ENCODE peak calls at places on chromosomes 16 and 17, in seven cellular contexts. One of them, this sample, is unnamed.

GRCh38 chr17:50028207-50029120 is 27.4 kb upstream of the ITGA3 start:
- DNase-seq in AG08395: peak
- DNase-seq in AML-193: no peak
- DNase-seq in CD8-positive, alpha-beta T cell: no peak
- DNase-seq in T-cell: no peak
- DNase-seq in thyroid gland: peak
- DNase-seq in iris pigment epithelial cell: no peak
- DNase-seq in this sample: no peak

GRCh38 chr16:10862432-10862831 is 14.6 kb upstream of the CIITA start:
- DNase-seq in AG08395: peak
- DNase-seq in AML-193: peak
- DNase-seq in CD8-positive, alpha-beta T cell: no peak
- DNase-seq in T-cell: no peak
- DNase-seq in thyroid gland: no peak
- DNase-seq in iris pigment epithelial cell: peak
- DNase-seq in this sample: no peak

GRCh38 chr16:3183445-3184139 is 4.4 kb upstream of the OR1F1 start:
- DNase-seq in AG08395: no peak
- DNase-seq in AML-193: no peak
- DNase-seq in CD8-positive, alpha-beta T cell: no peak
- DNase-seq in T-cell: no peak
- DNase-seq in thyroid gland: no peak
- DNase-seq in iris pigment epithelial cell: peak
- DNase-seq in this sample: no peak

GRCh38 chr16:29804020-29804419 is 2.3 kb upstream of the MAZ start:
- DNase-seq in AG08395: no peak
- DNase-seq in AML-193: no peak
- DNase-seq in CD8-positive, alpha-beta T cell: no peak
- DNase-seq in T-cell: no peak
- DNase-seq in thyroid gland: no peak
- DNase-seq in iris pigment epithelial cell: no peak
- DNase-seq in this sample: no peak

GRCh38 chr16:86396918-86397317 is 113.4 kb upstream of the FOXF1 start:
- DNase-seq in AG08395: peak
- DNase-seq in AML-193: no peak
- DNase-seq in CD8-positive, alpha-beta T cell: no peak
- DNase-seq in T-cell: no peak
- DNase-seq in thyroid gland: no peak
- DNase-seq in iris pigment epithelial cell: peak
- DNase-seq in this sample: no peak

GRCh38 chr16:287298-287811 is 4.4 kb downstream of the PDIA2 start:
- DNase-seq in AG08395: no peak
- DNase-seq in AML-193: no peak
- DNase-seq in CD8-positive, alpha-beta T cell: no peak
- DNase-seq in T-cell: no peak
- DNase-seq in thyroid gland: no peak
- DNase-seq in iris pigment epithelial cell: no peak
- DNase-seq in this sample: no peak

GRCh38 chr17:78137392-78138203 is 7.0 kb downstream of the TMC8 start:
- DNase-seq in AG08395: no peak
- DNase-seq in AML-193: peak
- DNase-seq in CD8-positive, alpha-beta T cell: peak
- DNase-seq in T-cell: no peak
- DNase-seq in thyroid gland: no peak
- DNase-seq in iris pigment epithelial cell: no peak
- DNase-seq in this sample: peak

GRCh38 chr16:56121156-56121500 is 70.2 kb upstream of the GNAO1 start:
- DNase-seq in AG08395: no peak
- DNase-seq in AML-193: no peak
- DNase-seq in CD8-positive, alpha-beta T cell: no peak
- DNase-seq in T-cell: no peak
- DNase-seq in thyroid gland: no peak
- DNase-seq in iris pigment epithelial cell: no peak
- DNase-seq in this sample: no peak

GRCh38 chr16:48619547-48619946 is 9.6 kb upstream of the N4BP1 start:
- DNase-seq in AG08395: no peak
- DNase-seq in AML-193: no peak
- DNase-seq in CD8-positive, alpha-beta T cell: no peak
- DNase-seq in T-cell: no peak
- DNase-seq in thyroid gland: no peak
- DNase-seq in iris pigment epithelial cell: no peak
- DNase-seq in this sample: no peak

GRCh38 chr16:78094166-78094565 is 5.3 kb upstream of the WWOX start:
- DNase-seq in AG08395: no peak
- DNase-seq in AML-193: no peak
- DNase-seq in CD8-positive, alpha-beta T cell: no peak
- DNase-seq in T-cell: no peak
- DNase-seq in thyroid gland: no peak
- DNase-seq in iris pigment epithelial cell: peak
- DNase-seq in this sample: no peak

GRCh38 chr17:1347681-1348318 is 52.2 kb downstream of the YWHAE start:
- DNase-seq in AG08395: peak
- DNase-seq in AML-193: no peak
- DNase-seq in CD8-positive, alpha-beta T cell: no peak
- DNase-seq in T-cell: no peak
- DNase-seq in thyroid gland: no peak
- DNase-seq in iris pigment epithelial cell: peak
- DNase-seq in this sample: no peak

GRCh38 chr17:12659500-12659899 is 6.2 kb upstream of the MYOCD start:
- DNase-seq in AG08395: peak
- DNase-seq in AML-193: no peak
- DNase-seq in CD8-positive, alpha-beta T cell: no peak
- DNase-seq in T-cell: no peak
- DNase-seq in thyroid gland: no peak
- DNase-seq in iris pigment epithelial cell: peak
- DNase-seq in this sample: no peak

GRCh38 chr17:64183815-64184397 is 54.0 kb upstream of the ERN1 start:
- DNase-seq in AG08395: peak
- DNase-seq in AML-193: no peak
- DNase-seq in CD8-positive, alpha-beta T cell: no peak
- DNase-seq in T-cell: no peak
- DNase-seq in thyroid gland: no peak
- DNase-seq in iris pigment epithelial cell: peak
- DNase-seq in this sample: no peak

GRCh38 chr17:68431661-68432071 is 25.6 kb downstream of the WIPI1 start:
- DNase-seq in AG08395: peak
- DNase-seq in AML-193: peak
- DNase-seq in CD8-positive, alpha-beta T cell: peak
- DNase-seq in T-cell: peak
- DNase-seq in thyroid gland: peak
- DNase-seq in iris pigment epithelial cell: peak
- DNase-seq in this sample: no peak

GRCh38 chr17:64685705-64686104 is 23.6 kb upstream of the SMURF2 start:
- DNase-seq in AG08395: no peak
- DNase-seq in AML-193: no peak
- DNase-seq in CD8-positive, alpha-beta T cell: no peak
- DNase-seq in T-cell: no peak
- DNase-seq in thyroid gland: no peak
- DNase-seq in iris pigment epithelial cell: no peak
- DNase-seq in this sample: no peak

GRCh38 chr17:40312131-40312731 is 3.3 kb downstream of the RARA start:
- DNase-seq in AG08395: no peak
- DNase-seq in AML-193: no peak
- DNase-seq in CD8-positive, alpha-beta T cell: no peak
- DNase-seq in T-cell: no peak
- DNase-seq in thyroid gland: peak
- DNase-seq in iris pigment epithelial cell: no peak
- DNase-seq in this sample: no peak

GRCh38 chr17:28599311-28600184 is 723 bp upstream of the SPAG5 start:
- DNase-seq in AG08395: peak
- DNase-seq in AML-193: peak
- DNase-seq in CD8-positive, alpha-beta T cell: peak
- DNase-seq in T-cell: peak
- DNase-seq in thyroid gland: peak
- DNase-seq in iris pigment epithelial cell: peak
- DNase-seq in this sample: peak

GRCh38 chr17:76736349-76737081 is 616 bp downstream of the SRSF2 start:
- DNase-seq in AG08395: peak
- DNase-seq in AML-193: peak
- DNase-seq in CD8-positive, alpha-beta T cell: peak
- DNase-seq in T-cell: peak
- DNase-seq in thyroid gland: peak
- DNase-seq in iris pigment epithelial cell: peak
- DNase-seq in this sample: peak

GRCh38 chr17:45261577-45262515 is at the start of gene SPATA32:
- DNase-seq in AG08395: no peak
- DNase-seq in AML-193: peak
- DNase-seq in CD8-positive, alpha-beta T cell: peak
- DNase-seq in T-cell: peak
- DNase-seq in thyroid gland: peak
- DNase-seq in iris pigment epithelial cell: peak
- DNase-seq in this sample: peak

GRCh38 chr16:4653981-4654380 is 29.4 kb downstream of the MGRN1 start:
- DNase-seq in AG08395: no peak
- DNase-seq in AML-193: no peak
- DNase-seq in CD8-positive, alpha-beta T cell: no peak
- DNase-seq in T-cell: no peak
- DNase-seq in thyroid gland: peak
- DNase-seq in iris pigment epithelial cell: no peak
- DNase-seq in this sample: no peak

GRCh38 chr17:32869345-32870026 is 7.4 kb downstream of the MYO1D start:
- DNase-seq in AG08395: no peak
- DNase-seq in AML-193: no peak
- DNase-seq in CD8-positive, alpha-beta T cell: no peak
- DNase-seq in T-cell: no peak
- DNase-seq in thyroid gland: no peak
- DNase-seq in iris pigment epithelial cell: no peak
- DNase-seq in this sample: no peak